ENCODE peak calls at places on chromosome 16, in nine cellular contexts. S is body of pancreas; M is CD8-positive, alpha-beta T cell; E is uterus; G is HCT116; Z is neural progenitor cell; A is upper lobe of right lung; I is NT2/D1; P is foreskin keratinocyte. O is an unnamed sample. For H3K4me1 and H3K27me3, the result is how much of the 10 kb centered on the place peaks cover.

GRCh38 chr16:12356622-12357365 is 380.3 kb downstream of the SNX29 start:
- DNase-seq in S (no peak), M (no peak), E (no peak), G (no peak), Z (no peak), A (no peak), I (no peak), P (no peak), O (no peak)

GRCh38 chr16:57720142-57720575 is 15.4 kb upstream of the KATNB1 start:
- DNase-seq in S (peak), M (no peak), E (no peak), G (no peak), Z (peak), A (no peak), I (no peak), P (peak), O (peak)

GRCh38 chr16:52254753-52255152 is 292.2 kb downstream of the TOX3 start:
- DNase-seq in S (no peak), M (no peak), E (no peak), G (no peak), Z (no peak), A (no peak), I (no peak), P (peak), O (no peak)

GRCh38 chr16:82735696-82736095 is 108.9 kb downstream of the CDH13 start:
- DNase-seq in S (no peak), M (no peak), E (no peak), G (no peak), Z (no peak), A (no peak), I (no peak), P (no peak), O (no peak)

GRCh38 chr16:81480856-81481821 is 36.5 kb downstream of the CMIP start:
- DNase-seq in S (no peak), M (no peak), E (no peak), G (no peak), Z (no peak), A (peak), I (no peak), P (no peak), O (no peak)

GRCh38 chr16:24701521-24701951 is 27.9 kb upstream of the TNRC6A start:
- DNase-seq in S (no peak), M (no peak), E (peak), G (no peak), Z (no peak), A (no peak), I (no peak), P (no peak), O (no peak)

GRCh38 chr16:54936086-54936978 is 5.7 kb downstream of the IRX5 start:
- DNase-seq in S (no peak), M (no peak), E (no peak), G (no peak), Z (peak), A (no peak), I (no peak), P (peak), O (no peak)

GRCh38 chr16:30882429-30883310 is 11.2 kb downstream of the BCL7C start:
- DNase-seq in S (no peak), M (no peak), E (no peak), G (no peak), Z (no peak), A (no peak), I (no peak), P (no peak), O (no peak)

GRCh38 chr16:17510532-17510931 is 39.8 kb upstream of the XYLT1 start:
- DNase-seq in S (no peak), M (no peak), E (no peak), G (no peak), Z (no peak), A (no peak), I (no peak), P (no peak), O (no peak)

GRCh38 chr16:49336581-49336980 is 37.0 kb upstream of the C16orf78 start:
- DNase-seq in S (no peak), M (no peak), E (no peak), G (no peak), Z (no peak), A (no peak), I (no peak), P (no peak), O (no peak)

GRCh38 chr16:70331588-70332358 is 14.9 kb upstream of the DDX19A start:
- DNase-seq in S (no peak), M (no peak), E (no peak), G (no peak), Z (peak), A (no peak), I (no peak), P (no peak), O (no peak)

GRCh38 chr16:57723170-57723569 is 12.4 kb upstream of the KATNB1 start:
- DNase-seq in S (no peak), M (no peak), E (no peak), G (no peak), Z (peak), A (no peak), I (no peak), P (no peak), O (no peak)

GRCh38 chr16:88616320-88616719 is 22.1 kb upstream of the IL17C start:
- DNase-seq in S (peak), M (no peak), E (no peak), G (no peak), Z (no peak), A (peak), I (no peak), P (peak), O (no peak)

GRCh38 chr16:50213939-50214519 is 52.3 kb upstream of the ADCY7 start:
- DNase-seq in S (no peak), M (no peak), E (no peak), G (peak), Z (peak), A (no peak), I (peak), P (no peak), O (peak)

GRCh38 chr16:58128721-58129096 is 472 bp downstream of the CFAP20 start:
- DNase-seq in S (no peak), M (no peak), E (no peak), G (no peak), Z (peak), A (peak), I (no peak), P (no peak), O (no peak)

GRCh38 chr16:85555549-85556455 is 57.3 kb upstream of the GSE1 start:
- DNase-seq in S (peak), M (no peak), E (peak), G (no peak), Z (no peak), A (peak), I (peak), P (no peak), O (peak)

GRCh38 chr16:17026600-17027242 is 444.0 kb downstream of the XYLT1 start:
- DNase-seq in S (no peak), M (no peak), E (no peak), G (no peak), Z (no peak), A (no peak), I (no peak), P (no peak), O (peak)

GRCh38 chr16:81707411-81708321 is 71.4 kb upstream of the PLCG2 start:
- DNase-seq in S (peak), M (no peak), E (no peak), G (no peak), Z (no peak), A (peak), I (no peak), P (peak), O (no peak)

GRCh38 chr16:50244504-50245416 is 21.6 kb upstream of the ADCY7 start:
- DNase-seq in S (no peak), M (no peak), E (no peak), G (no peak), Z (peak), A (no peak), I (no peak), P (peak), O (no peak)

GRCh38 chr16:525520-526180 is 1.9 kb upstream of the CAPN15 start:
- DNase-seq in S (peak), M (no peak), E (no peak), G (peak), Z (no peak), A (no peak), I (no peak), P (peak), O (no peak)

GRCh38 chr16:48335961-48336360 is 49.3 kb downstream of the SIAH1 start:
- DNase-seq in S (no peak), M (no peak), E (no peak), G (no peak), Z (no peak), A (no peak), I (no peak), P (no peak), O (no peak)

GRCh38 chr16:5502467-5502869 is 404.9 kb upstream of the EEF2KMT start:
- DNase-seq in S (no peak), M (no peak), E (no peak), G (no peak), Z (peak), A (no peak), I (peak), P (no peak), O (no peak)

GRCh38 chr16:57962756-57963155 is 8.2 kb downstream of the CNGB1 start:
- DNase-seq in S (no peak), M (no peak), E (no peak), G (no peak), Z (no peak), A (peak), I (no peak), P (no peak), O (no peak)

GRCh38 chr16:794853-795466 is 5.6 kb downstream of the GNG13 start:
- DNase-seq in S (no peak), M (no peak), E (no peak), G (no peak), Z (no peak), A (no peak), I (no peak), P (no peak), O (no peak)

GRCh38 chr16:46762583-46762982 is 14.4 kb upstream of the MYLK3 start:
- DNase-seq in S (no peak), M (no peak), E (no peak), G (no peak), Z (no peak), A (no peak), I (no peak), P (peak), O (no peak)

GRCh38 chr16:60686824-60687223 is 1349.4 kb downstream of the CDH8 start:
- DNase-seq in S (no peak), M (no peak), E (no peak), G (no peak), Z (no peak), A (no peak), I (peak), P (no peak), O (no peak)

GRCh38 chr16:14289692-14290340 is 218.7 kb downstream of the MRTFB start:
- DNase-seq in S (no peak), M (no peak), E (no peak), G (peak), Z (peak), A (no peak), I (no peak), P (no peak), O (peak)

GRCh38 chr16:27924411-27925118 is 138.9 kb downstream of the GSG1L start:
- DNase-seq in S (no peak), M (no peak), E (no peak), G (peak), Z (peak), A (no peak), I (no peak), P (peak), O (no peak)

GRCh38 chr16:21263640-21264211 is 14.4 kb downstream of the CRYM start:
- DNase-seq in S (no peak), M (no peak), E (no peak), G (no peak), Z (peak), A (no peak), I (no peak), P (no peak), O (no peak)

GRCh38 chr16:15398618-15399316 is 3.2 kb downstream of the MPV17L start:
- DNase-seq in S (peak), M (no peak), E (no peak), G (no peak), Z (no peak), A (no peak), I (no peak), P (no peak), O (no peak)

GRCh38 chr16:26809461-26809860 is 257.3 kb upstream of the C16orf82 start:
- DNase-seq in S (no peak), M (no peak), E (no peak), G (no peak), Z (no peak), A (no peak), I (no peak), P (no peak), O (no peak)

GRCh38 chr16:89422527-89422904 is 67.8 kb downstream of the ANKRD11 start:
- DNase-seq in S (no peak), M (no peak), E (no peak), G (no peak), Z (no peak), A (no peak), I (no peak), P (no peak), O (no peak)

GRCh38 chr16:56356276-56357241 is 68.8 kb downstream of the AMFR start:
- DNase-seq in S (peak), M (peak), E (peak), G (peak), Z (peak), A (peak), I (peak), P (peak), O (peak)

GRCh38 chr16:2686912-2687507 is 4.7 kb downstream of the KCTD5 start:
- DNase-seq in S (peak), M (no peak), E (no peak), G (no peak), Z (no peak), A (peak), I (no peak), P (no peak), O (no peak)

GRCh38 chr16:641326-642188 is at the start of gene MCRIP2:
- DNase-seq in S (peak), M (no peak), E (peak), G (no peak), Z (peak), A (peak), I (peak), P (peak), O (peak)

GRCh38 chr16:27801259-27801945 is 251.5 kb downstream of the KATNIP start:
- DNase-seq in S (no peak), M (no peak), E (no peak), G (no peak), Z (no peak), A (no peak), I (no peak), P (no peak), O (no peak)

GRCh38 chr16:67247698-67248400 is 568 bp upstream of the FHOD1 start:
- DNase-seq in S (no peak), M (no peak), E (no peak), G (no peak), Z (no peak), A (no peak), I (no peak), P (no peak), O (no peak)

GRCh38 chr16:4376820-4377572 is 5.3 kb downstream of the VASN start:
- DNase-seq in S (peak), M (no peak), E (peak), G (no peak), Z (no peak), A (no peak), I (no peak), P (no peak), O (no peak)

GRCh38 chr16:88905563-88905962 is 39.1 kb upstream of the PABPN1L start:
- DNase-seq in S (no peak), M (no peak), E (no peak), G (no peak), Z (peak), A (no peak), I (no peak), P (no peak), O (no peak)

GRCh38 chr16:3646348-3646920 is 8.1 kb upstream of the DNASE1 start:
- DNase-seq in S (peak), M (no peak), E (no peak), G (peak), Z (no peak), A (peak), I (no peak), P (no peak), O (no peak)

GRCh38 chr16:10916534-10916933 is 25.7 kb downstream of the DEXI start:
- DNase-seq in S (no peak), M (no peak), E (no peak), G (no peak), Z (no peak), A (no peak), I (no peak), P (no peak), O (no peak)

GRCh38 chr16:10921536-10922327 is 20.5 kb downstream of the DEXI start:
- DNase-seq in S (no peak), M (no peak), E (no peak), G (no peak), Z (no peak), A (no peak), I (no peak), P (no peak), O (no peak)

GRCh38 chr16:10919003-10919351 is 23.3 kb downstream of the DEXI start:
- DNase-seq in S (no peak), M (no peak), E (no peak), G (no peak), Z (no peak), A (no peak), I (no peak), P (no peak), O (no peak)

GRCh38 chr16:10920726-10921427 is 21.4 kb downstream of the DEXI start:
- DNase-seq in S (no peak), M (no peak), E (no peak), G (no peak), Z (no peak), A (peak), I (no peak), P (peak), O (no peak)

DNA sequence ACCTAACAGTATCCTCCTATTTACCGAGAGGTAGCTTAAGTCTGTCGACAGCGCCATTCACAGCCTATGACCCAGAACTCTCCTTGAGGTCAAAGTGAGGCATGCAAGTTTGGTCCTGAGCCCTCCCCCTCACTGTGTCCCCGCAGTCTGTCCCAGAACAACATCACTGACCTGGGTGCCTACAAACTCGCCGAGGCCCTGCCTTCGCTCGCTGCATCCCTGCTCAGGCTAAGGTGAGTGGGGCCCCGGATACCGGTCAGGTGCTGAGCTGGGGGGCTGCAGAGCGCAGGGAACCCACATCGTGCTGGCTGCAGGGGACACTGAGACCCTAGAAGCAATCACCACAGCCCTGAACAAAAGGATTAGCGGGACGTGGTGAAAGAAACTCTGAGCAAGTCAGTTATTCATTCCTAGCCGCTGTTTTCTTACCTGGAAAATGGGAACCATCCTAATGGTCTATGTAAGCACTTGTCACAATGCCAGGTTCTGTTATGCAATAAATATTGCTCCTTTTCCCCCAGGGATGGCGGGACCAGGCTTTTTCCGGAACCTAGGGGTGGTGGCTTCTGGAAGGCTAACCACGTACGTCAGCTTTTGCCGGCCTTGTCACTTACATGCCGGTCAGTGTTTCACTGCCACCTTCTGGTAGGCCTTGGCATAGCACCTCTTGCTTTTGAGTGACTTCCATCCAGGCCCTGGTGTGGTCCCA is 23.8 kb downstream of the DEXI start:
- DNase-seq in S (peak), M (peak), E (peak), G (peak), Z (peak), A (peak), I (peak), P (peak), O (peak)
- H3K4me1 ChIP-seq in S (under half), M (under half), E (under half), G (under half), Z (under half), A (under half), I (under half), P (under half), O (under half)

GRCh38 chr16:53915452-53916160 is 211.7 kb downstream of the FTO start:
- DNase-seq in S (no peak), M (no peak), E (no peak), G (no peak), Z (peak), A (no peak), I (no peak), P (no peak), O (no peak)
- H3K27me3 ChIP-seq in S (under half), M (under half), E (under half), G (under half), Z (under half), A (under half), I (under half), P (under half), O (under half)

DNA sequence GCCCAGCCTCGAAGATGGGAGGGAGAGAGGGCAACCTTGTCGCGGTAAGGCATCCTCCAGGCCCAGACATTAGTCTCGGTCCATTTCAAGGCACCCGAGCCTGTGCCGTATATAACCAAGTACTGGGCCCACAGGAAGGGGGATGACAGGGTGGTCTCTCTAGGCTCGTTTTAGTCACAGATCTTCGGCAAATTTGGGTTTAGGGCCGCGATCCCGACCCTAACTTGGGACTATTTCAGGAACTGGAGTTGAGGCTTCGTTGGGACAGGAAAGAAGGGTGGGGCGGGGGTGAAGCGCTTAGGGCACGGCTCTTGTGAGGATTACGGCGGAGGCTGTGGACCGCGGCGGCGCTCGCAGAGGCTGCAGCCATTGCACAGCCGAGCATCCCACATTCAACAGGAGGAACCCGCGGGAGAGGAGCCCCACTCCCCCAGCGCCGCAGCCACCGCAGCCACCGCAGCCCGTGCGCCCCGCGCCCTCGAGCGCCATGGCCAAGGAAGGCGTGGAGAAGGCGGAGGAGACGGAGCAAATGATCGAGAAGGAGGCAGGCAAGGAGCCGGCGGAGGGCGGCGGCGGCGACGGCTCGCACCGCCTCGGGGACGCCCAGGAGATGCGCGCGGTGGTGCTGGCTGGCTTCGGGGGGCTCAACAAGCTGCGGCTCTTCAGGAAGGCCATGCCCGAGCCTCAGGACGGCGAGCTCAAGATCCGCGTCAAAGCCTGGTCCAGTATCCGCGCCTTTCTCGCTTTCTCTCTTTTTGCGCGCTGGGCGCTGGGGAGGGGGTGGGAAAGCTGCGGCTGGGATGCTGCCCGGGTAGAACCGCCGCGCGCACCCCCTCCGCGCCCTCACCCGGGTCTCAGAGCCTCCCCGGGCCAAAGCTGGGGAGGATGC is at the start of gene VAT1L:
- DNase-seq in S (no peak), M (no peak), E (no peak), G (no peak), Z (peak), A (no peak), I (peak), P (peak), O (no peak)
- H3K4me1 ChIP-seq in S (under half), M (under half), E (under half), G (under half), Z (under half), A (under half), I (under half), P (under half), O (under half)

GRCh38 chr16:86971251-86971650 is 345.9 kb downstream of the C16orf95 start:
- DNase-seq in S (no peak), M (no peak), E (no peak), G (no peak), Z (no peak), A (peak), I (no peak), P (no peak), O (no peak)
- H3K27me3 ChIP-seq in S (under half), M (under half), E (under half), G (under half), Z (under half), A (under half), I (half or more), P (under half), O (under half)

DNA sequence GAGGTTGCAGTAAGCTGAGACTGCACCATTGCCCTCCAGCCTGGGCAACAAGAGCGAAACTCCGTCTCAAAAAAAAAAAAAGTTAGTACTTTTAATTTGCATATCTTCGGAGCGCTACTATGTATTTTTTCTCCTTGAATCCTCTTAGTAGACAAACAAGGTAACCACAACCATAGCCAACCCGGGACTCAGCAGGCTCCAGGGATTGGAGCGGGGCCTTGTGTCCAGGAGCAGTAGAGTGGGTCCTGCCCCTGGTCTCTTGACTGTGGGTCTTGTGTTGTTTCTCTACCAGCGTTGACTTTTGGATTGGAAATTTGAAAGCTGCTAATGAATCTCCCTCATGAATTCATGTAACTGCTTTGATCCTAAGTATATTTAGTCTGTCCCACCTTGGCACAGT is 32.3 kb downstream of the PRMT7 start:
- DNase-seq in S (no peak), M (no peak), E (no peak), G (no peak), Z (no peak), A (no peak), I (no peak), P (no peak), O (no peak)
- H3K4me1 ChIP-seq in S (under half), M (under half), E (under half), G (under half), Z (under half), A (under half), I (under half), P (under half), O (under half)